ENCODE peak calls at places on chromosomes 13 and 19, in eight cellular contexts. N is cardiac muscle cell, Y is stomach, F is SK-N-SH, E is heart right ventricle, G is IMR-90, A is gastrocnemius medialis, K is breast epithelium. O is an unnamed sample.

GRCh38 chr19:19650331-19650730 is 6.9 kb upstream of the GMIP start:
- DNase-seq in N (no peak), Y (no peak), F (no peak), E (no peak), G (no peak), A (peak; percentile 52), K (no peak), O (no peak)

GRCh38 chr13:95644611-95645052 is at the start of gene DZIP1:
- DNase-seq in N (peak; percentile 90), Y (peak; percentile 41), F (peak; percentile 90), E (peak; percentile 74), G (peak; percentile 83), A (peak; percentile 32), K (peak; percentile 37), O (peak; percentile 83)

GRCh38 chr13:29877456-29878096 is 27.2 kb upstream of the UBL3 start:
- DNase-seq in N (peak; percentile 21), Y (no peak), F (no peak), E (no peak), G (no peak), A (no peak), K (no peak), O (no peak)

GRCh38 chr19:1221141-1221903 is 15.7 kb downstream of the STK11 start:
- DNase-seq in N (no peak), Y (peak; percentile 82), F (peak; percentile 91), E (peak; percentile 62), G (peak; percentile 54), A (peak; percentile 87), K (no peak), O (no peak)

GRCh38 chr19:13959962-13960862 is 7.9 kb downstream of the DCAF15 start:
- DNase-seq in N (no peak), Y (no peak), F (peak; percentile 84), E (no peak), G (no peak), A (no peak), K (no peak), O (no peak)

GRCh38 chr13:99702687-99703319 is 201.5 kb downstream of the TM9SF2 start:
- DNase-seq in N (no peak), Y (no peak), F (no peak), E (no peak), G (no peak), A (no peak), K (no peak), O (no peak)

GRCh38 chr13:19673473-19674430 is 40.3 kb downstream of the MPHOSPH8 start:
- DNase-seq in N (no peak), Y (no peak), F (no peak), E (no peak), G (no peak), A (no peak), K (no peak), O (no peak)

GRCh38 chr19:37905936-37906867 is at the start of gene WDR87:
- DNase-seq in N (no peak), Y (peak; percentile 48), F (peak; percentile 95), E (no peak), G (no peak), A (no peak), K (no peak), O (no peak)

GRCh38 chr19:3041756-3042517 is 12.9 kb upstream of the TLE2 start:
- DNase-seq in N (peak; percentile 28), Y (no peak), F (no peak), E (no peak), G (no peak), A (no peak), K (no peak), O (no peak)

GRCh38 chr19:3039125-3039524 is 10.0 kb upstream of the TLE2 start:
- DNase-seq in N (no peak), Y (no peak), F (no peak), E (no peak), G (no peak), A (no peak), K (no peak), O (no peak)

GRCh38 chr19:3038214-3038613 is 9.1 kb upstream of the TLE2 start:
- DNase-seq in N (no peak), Y (no peak), F (no peak), E (no peak), G (no peak), A (no peak), K (no peak), O (no peak)

GRCh38 chr19:3041302-3041701 is 12.2 kb upstream of the TLE2 start:
- DNase-seq in N (no peak), Y (no peak), F (no peak), E (no peak), G (no peak), A (no peak), K (no peak), O (no peak)

DNA sequence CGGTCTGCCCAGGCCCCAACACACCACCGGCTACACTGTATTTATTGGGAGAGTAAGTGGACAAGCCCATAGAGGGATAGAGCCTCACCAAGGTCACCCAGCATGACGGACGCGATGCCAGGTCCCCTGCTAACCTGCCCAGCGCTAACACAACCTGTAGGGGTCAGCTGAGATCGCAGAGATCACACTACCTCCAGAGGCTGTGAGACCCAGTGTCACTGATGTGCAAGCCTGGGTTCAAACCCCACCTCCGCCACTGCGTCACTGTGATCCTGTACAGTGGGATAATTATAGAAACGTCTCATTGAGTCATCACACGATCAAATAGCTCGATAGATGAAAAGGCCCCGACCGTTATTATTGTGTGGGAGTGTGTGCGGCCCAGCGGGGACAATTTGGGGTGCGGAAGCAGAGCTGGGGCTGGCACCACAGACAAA is 10.6 kb upstream of the TLE2 start:
- DNase-seq in N (no peak), Y (no peak), F (no peak), E (no peak), G (no peak), A (peak; percentile 44), K (no peak), O (no peak)
- H3K27me3 ChIP-seq in N (no peaks in the 10 kb centered on the region), Y (no peaks in the 10 kb centered on the region), F (no peaks in the 10 kb centered on the region), E (no peaks in the 10 kb centered on the region), G (peaks cover 2% of the 10 kb centered on the region), A (no peaks in the 10 kb centered on the region), K (no peaks in the 10 kb centered on the region), O (no peaks in the 10 kb centered on the region)

GRCh38 chr13:75366380-75367280 is 115.3 kb downstream of the TBC1D4 start:
- DNase-seq in N (no peak), Y (no peak), F (no peak), E (no peak), G (no peak), A (no peak), K (no peak), O (no peak)
- H3K4me3 ChIP-seq in N (no peak overlapping the region), Y (no peak overlapping the region), F (no peak overlapping the region), E (peak overlapping the region; percentile 6), G (no peak overlapping the region), A (peak overlapping the region; percentile 33), K (no peak overlapping the region), O (no peak overlapping the region)

GRCh38 chr19:30090476-30090875 is 148.4 kb downstream of the URI1 start:
- DNase-seq in N (no peak), Y (no peak), F (no peak), E (no peak), G (no peak), A (no peak), K (no peak), O (peak; percentile 31)

GRCh38 chr19:30091456-30091855 is 149.4 kb downstream of the URI1 start:
- DNase-seq in N (no peak), Y (no peak), F (no peak), E (no peak), G (no peak), A (no peak), K (no peak), O (peak; percentile 19)

GRCh38 chr19:30091856-30092255 is 149.8 kb downstream of the URI1 start:
- DNase-seq in N (no peak), Y (no peak), F (no peak), E (no peak), G (no peak), A (no peak), K (no peak), O (no peak)

GRCh38 chr19:30089086-30089665 is 147.1 kb downstream of the URI1 start:
- DNase-seq in N (no peak), Y (no peak), F (no peak), E (no peak), G (no peak), A (no peak), K (no peak), O (peak; percentile 38)

DNA sequence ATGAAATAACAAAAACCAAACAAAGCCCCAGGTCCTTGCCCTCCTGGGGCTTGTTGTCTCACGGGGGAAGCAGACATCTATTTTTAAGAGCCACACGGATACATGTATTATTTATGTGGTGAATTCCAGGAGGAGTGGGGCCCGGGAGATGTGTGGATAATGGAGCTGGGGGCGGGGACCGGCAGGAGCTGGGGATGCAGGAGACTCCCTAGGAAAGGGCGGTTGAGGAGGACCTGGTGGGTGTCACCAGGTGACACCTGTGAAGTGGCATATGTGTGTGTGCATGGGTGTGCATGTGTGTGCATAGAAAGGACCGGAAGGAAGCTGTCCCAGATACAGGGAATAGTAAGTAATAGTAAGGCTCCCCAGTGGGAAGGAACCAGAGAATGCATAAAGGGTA is 148.9 kb downstream of the URI1 start:
- DNase-seq in N (no peak), Y (no peak), F (no peak), E (no peak), G (no peak), A (no peak), K (no peak), O (peak; percentile 19)
- H3K27me3 ChIP-seq in N (no peaks in the 10 kb centered on the region), Y (no peaks in the 10 kb centered on the region), F (no peaks in the 10 kb centered on the region), E (no peaks in the 10 kb centered on the region), G (no peaks in the 10 kb centered on the region), A (no peaks in the 10 kb centered on the region), K (no peaks in the 10 kb centered on the region), O (no peaks in the 10 kb centered on the region)

GRCh38 chr19:55081773-55082022 is 6.0 kb downstream of the EPS8L1 start:
- DNase-seq in N (no peak), Y (no peak), F (peak; percentile 43), E (no peak), G (no peak), A (no peak), K (no peak), O (no peak)

GRCh38 chr19:55080121-55080914 is 4.6 kb downstream of the EPS8L1 start:
- DNase-seq in N (peak; percentile 75), Y (peak; percentile 48), F (peak; percentile 96), E (peak; percentile 56), G (peak; percentile 55), A (no peak), K (peak; percentile 73), O (no peak)

GRCh38 chr19:55078996-55079395 is 3.3 kb downstream of the EPS8L1 start:
- DNase-seq in N (no peak), Y (no peak), F (no peak), E (no peak), G (no peak), A (no peak), K (no peak), O (no peak)

GRCh38 chr19:55080915-55081772 is 5.5 kb downstream of the EPS8L1 start:
- DNase-seq in N (peak; percentile 80), Y (peak; percentile 66), F (peak; percentile 94), E (peak; percentile 73), G (peak; percentile 44), A (peak; percentile 48), K (peak; percentile 80), O (peak; percentile 88)

DNA sequence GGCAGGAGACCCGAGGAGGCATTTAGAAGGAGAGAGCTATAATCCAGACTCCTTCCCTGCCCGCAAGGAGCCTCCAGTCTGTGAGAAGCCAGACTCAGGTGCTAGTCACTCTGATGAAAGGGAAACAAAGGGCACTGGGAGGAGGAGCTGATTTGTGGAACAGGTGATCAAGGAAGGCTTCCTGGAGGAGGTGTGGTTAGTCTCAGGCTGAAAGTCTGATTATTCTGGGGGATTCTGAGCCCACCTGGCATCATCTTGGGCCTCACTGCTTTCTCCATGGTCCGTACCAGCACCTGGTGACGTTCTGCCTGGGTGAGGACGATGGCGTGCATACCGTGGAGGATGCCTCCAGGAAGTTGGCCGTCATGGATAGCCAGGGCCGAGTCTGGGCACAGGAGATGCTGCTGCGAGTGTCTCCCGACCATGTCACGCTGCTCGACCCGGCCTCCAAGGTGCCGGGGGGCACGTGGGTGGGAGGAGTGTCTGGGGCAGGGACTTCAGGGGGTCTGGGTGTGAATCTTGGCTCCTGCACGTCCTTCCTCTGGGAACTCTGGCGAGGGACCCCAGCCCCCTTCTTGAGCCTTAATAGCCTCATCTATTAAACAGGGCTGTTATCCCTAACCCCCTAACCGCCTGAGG is 3.9 kb downstream of the EPS8L1 start:
- DNase-seq in N (no peak), Y (no peak), F (no peak), E (no peak), G (no peak), A (no peak), K (no peak), O (no peak)
- H3K4me3 ChIP-seq in N (no peak overlapping the region), Y (no peak overlapping the region), F (no peak overlapping the region), E (no peak overlapping the region), G (no peak overlapping the region), A (no peak overlapping the region), K (peak overlapping the region; percentile 77), O (peak overlapping the region; percentile 49)

O was measured in RWPE2.